ENCODE peak calls at places on chromosomes 16 and 17, in four cellular contexts. One of them, this sample, is unnamed.

GRCh38 chr16:85436207-85436606 is 176.9 kb upstream of the GSE1 start:
- DNase-seq in retinal pigment epithelial cell: no peak
- DNase-seq in A172: no peak
- DNase-seq in HFF-Myc: no peak
- DNase-seq in this sample: no peak

GRCh38 chr16:66070140-66070887 is 296.2 kb upstream of the CDH5 start:
- DNase-seq in retinal pigment epithelial cell: no peak
- DNase-seq in A172: no peak
- DNase-seq in HFF-Myc: peak
- DNase-seq in this sample: no peak

GRCh38 chr17:67441052-67441738 is 64.1 kb downstream of the PITPNC1 start:
- DNase-seq in retinal pigment epithelial cell: peak
- DNase-seq in A172: peak
- DNase-seq in HFF-Myc: peak
- DNase-seq in this sample: no peak

GRCh38 chr16:74169687-74170522 is 126.7 kb upstream of the PSMD7 start:
- DNase-seq in retinal pigment epithelial cell: no peak
- DNase-seq in A172: peak
- DNase-seq in HFF-Myc: peak
- DNase-seq in this sample: no peak

GRCh38 chr17:48738803-48739526 is 10.4 kb upstream of the HOXB13 start:
- DNase-seq in retinal pigment epithelial cell: no peak
- DNase-seq in A172: no peak
- DNase-seq in HFF-Myc: no peak
- DNase-seq in this sample: no peak

GRCh38 chr16:66366433-66367299 is at the start of gene CDH5:
- DNase-seq in retinal pigment epithelial cell: no peak
- DNase-seq in A172: no peak
- DNase-seq in HFF-Myc: no peak
- DNase-seq in this sample: no peak

GRCh38 chr17:8255499-8255898 is 6.4 kb downstream of the PFAS start:
- DNase-seq in retinal pigment epithelial cell: no peak
- DNase-seq in A172: no peak
- DNase-seq in HFF-Myc: no peak
- DNase-seq in this sample: no peak

GRCh38 chr17:67460097-67460496 is 83.0 kb downstream of the PITPNC1 start:
- DNase-seq in retinal pigment epithelial cell: no peak
- DNase-seq in A172: no peak
- DNase-seq in HFF-Myc: no peak
- DNase-seq in this sample: no peak

GRCh38 chr17:68759343-68760140 is 158.4 kb upstream of the FAM20A start:
- DNase-seq in retinal pigment epithelial cell: peak
- DNase-seq in A172: peak
- DNase-seq in HFF-Myc: peak
- DNase-seq in this sample: peak

GRCh38 chr16:15988268-15989013 is 39.0 kb downstream of the ABCC1 start:
- DNase-seq in retinal pigment epithelial cell: no peak
- DNase-seq in A172: peak
- DNase-seq in HFF-Myc: no peak
- DNase-seq in this sample: no peak

GRCh38 chr16:10981697-10982216 is 37.4 kb downstream of the CLEC16A start:
- DNase-seq in retinal pigment epithelial cell: no peak
- DNase-seq in A172: no peak
- DNase-seq in HFF-Myc: no peak
- DNase-seq in this sample: no peak

GRCh38 chr16:3009568-3010390 is 2.9 kb upstream of the CLDN9 start:
- DNase-seq in retinal pigment epithelial cell: no peak
- DNase-seq in A172: no peak
- DNase-seq in HFF-Myc: no peak
- DNase-seq in this sample: no peak

GRCh38 chr17:49862781-49863331 is 15.0 kb upstream of the TAC4 start:
- DNase-seq in retinal pigment epithelial cell: no peak
- DNase-seq in A172: no peak
- DNase-seq in HFF-Myc: no peak
- DNase-seq in this sample: no peak

GRCh38 chr16:9159839-9160550 is 68.6 kb downstream of the HAPSTR1 start:
- DNase-seq in retinal pigment epithelial cell: no peak
- DNase-seq in A172: peak
- DNase-seq in HFF-Myc: no peak
- DNase-seq in this sample: no peak

GRCh38 chr16:85522842-85523601 is 90.1 kb upstream of the GSE1 start:
- DNase-seq in retinal pigment epithelial cell: no peak
- DNase-seq in A172: peak
- DNase-seq in HFF-Myc: no peak
- DNase-seq in this sample: no peak

GRCh38 chr17:39573447-39574298 is 34.0 kb downstream of the NEUROD2 start:
- DNase-seq in retinal pigment epithelial cell: peak
- DNase-seq in A172: peak
- DNase-seq in HFF-Myc: no peak
- DNase-seq in this sample: no peak

GRCh38 chr17:54172096-54172495 is 349.4 kb downstream of the KIF2B start:
- DNase-seq in retinal pigment epithelial cell: no peak
- DNase-seq in A172: no peak
- DNase-seq in HFF-Myc: no peak
- DNase-seq in this sample: no peak

GRCh38 chr17:43556292-43556691 is 10.2 kb upstream of the ETV4 start:
- DNase-seq in retinal pigment epithelial cell: no peak
- DNase-seq in A172: peak
- DNase-seq in HFF-Myc: peak
- DNase-seq in this sample: no peak

GRCh38 chr16:11781773-11782172 is 15.3 kb downstream of the ZC3H7A start:
- DNase-seq in retinal pigment epithelial cell: no peak
- DNase-seq in A172: no peak
- DNase-seq in HFF-Myc: no peak
- DNase-seq in this sample: no peak

GRCh38 chr17:46771601-46772012 is 46.9 kb downstream of the WNT3 start:
- DNase-seq in retinal pigment epithelial cell: no peak
- DNase-seq in A172: no peak
- DNase-seq in HFF-Myc: no peak
- DNase-seq in this sample: no peak

GRCh38 chr17:77601054-77601979 is 357.2 kb upstream of the TNRC6C start:
- DNase-seq in retinal pigment epithelial cell: no peak
- DNase-seq in A172: no peak
- DNase-seq in HFF-Myc: no peak
- DNase-seq in this sample: no peak

GRCh38 chr17:16924701-16925440 is 47.0 kb downstream of the TNFRSF13B start:
- DNase-seq in retinal pigment epithelial cell: no peak
- DNase-seq in A172: no peak
- DNase-seq in HFF-Myc: no peak
- DNase-seq in this sample: no peak

GRCh38 chr17:14334261-14334860 is 33.5 kb downstream of the HS3ST3B1 start:
- DNase-seq in retinal pigment epithelial cell: no peak
- DNase-seq in A172: no peak
- DNase-seq in HFF-Myc: no peak
- DNase-seq in this sample: no peak

GRCh38 chr17:3861761-3862681 is 16.0 kb upstream of the NCBP3 start:
- DNase-seq in retinal pigment epithelial cell: no peak
- DNase-seq in A172: no peak
- DNase-seq in HFF-Myc: no peak
- DNase-seq in this sample: no peak

GRCh38 chr17:48563867-48564199 is 14.3 kb downstream of the HOXB4 start:
- DNase-seq in retinal pigment epithelial cell: no peak
- DNase-seq in A172: no peak
- DNase-seq in HFF-Myc: no peak
- DNase-seq in this sample: no peak

GRCh38 chr17:81849457-81849856 is 10.9 kb downstream of the P4HB start:
- DNase-seq in retinal pigment epithelial cell: no peak
- DNase-seq in A172: no peak
- DNase-seq in HFF-Myc: no peak
- DNase-seq in this sample: no peak

GRCh38 chr16:54930034-54930938 is at the start of gene IRX5:
- DNase-seq in retinal pigment epithelial cell: peak
- DNase-seq in A172: peak
- DNase-seq in HFF-Myc: peak
- DNase-seq in this sample: peak

GRCh38 chr17:77728871-77729270 is 229.6 kb upstream of the TNRC6C start:
- DNase-seq in retinal pigment epithelial cell: no peak
- DNase-seq in A172: no peak
- DNase-seq in HFF-Myc: no peak
- DNase-seq in this sample: no peak

GRCh38 chr17:66957951-66958579 is 6.4 kb upstream of the CACNG4 start:
- DNase-seq in retinal pigment epithelial cell: no peak
- DNase-seq in A172: no peak
- DNase-seq in HFF-Myc: no peak
- DNase-seq in this sample: no peak

GRCh38 chr17:3870871-3871306 is 22.0 kb downstream of the CAMKK1 start:
- DNase-seq in retinal pigment epithelial cell: no peak
- DNase-seq in A172: peak
- DNase-seq in HFF-Myc: no peak
- DNase-seq in this sample: no peak

GRCh38 chr16:12347365-12347764 is 370.8 kb downstream of the SNX29 start:
- DNase-seq in retinal pigment epithelial cell: no peak
- DNase-seq in A172: no peak
- DNase-seq in HFF-Myc: no peak
- DNase-seq in this sample: no peak

GRCh38 chr17:82775033-82775823 is 23.4 kb downstream of the TBCD start:
- DNase-seq in retinal pigment epithelial cell: no peak
- DNase-seq in A172: no peak
- DNase-seq in HFF-Myc: no peak
- DNase-seq in this sample: no peak

GRCh38 chr16:73063284-73063733 is 15.4 kb upstream of the ZFHX3 start:
- DNase-seq in retinal pigment epithelial cell: no peak
- DNase-seq in A172: no peak
- DNase-seq in HFF-Myc: no peak
- DNase-seq in this sample: no peak

GRCh38 chr16:3038256-3038655 is 1.5 kb upstream of the BICDL2 start:
- DNase-seq in retinal pigment epithelial cell: no peak
- DNase-seq in A172: no peak
- DNase-seq in HFF-Myc: no peak
- DNase-seq in this sample: no peak